ENCODE peak calls at places on chromosomes 4 and X, in four cellular contexts. I, Z, V and X are unnamed samples.

GRCh38 chr4:99540287-99540939 is 23.4 kb downstream of the TRMT10A start:
- DNase-seq in V (no peak), I (no peak), Z (no peak), X (no peak)

GRCh38 chr4:138802499-138802898 is 213.1 kb upstream of the NOCT start:
- DNase-seq in Z (peak; percentile 53), I (no peak), V (no peak), X (no peak)

GRCh38 chr4:151841107-151841506 is 80.3 kb upstream of the GATB start:
- DNase-seq in I (no peak), Z (no peak), V (no peak), X (no peak)

GRCh38 chr4:176207839-176208238 is 12.5 kb upstream of the SPATA4 start:
- DNase-seq in V (no peak), Z (no peak), I (no peak), X (no peak)

GRCh38 chr4:56786955-56787354 is 34.5 kb downstream of the SPINK2 start:
- DNase-seq in Z (no peak), I (peak; percentile 57), V (peak; percentile 35), X (peak; percentile 91)

GRCh38 chr4:88660446-88661294 is 37.0 kb downstream of the NAP1L5 start:
- DNase-seq in V (no peak), Z (peak; percentile 28), I (no peak), X (no peak)

GRCh38 chr4:3783691-3784306 is 17.6 kb downstream of the ADRA2C start:
- DNase-seq in Z (no peak), V (no peak), I (no peak), X (peak; percentile 66)

GRCh38 chr4:132587626-132588025 is 561.5 kb upstream of the PCDH10 start:
- DNase-seq in V (no peak), Z (peak; percentile 47), I (no peak), X (no peak)

GRCh38 chrX:107716045-107716684 is 59.4 kb downstream of the TSC22D3 start:
- DNase-seq in I (peak; percentile 67), Z (no peak), V (peak; percentile 35), X (peak; percentile 82)

GRCh38 chrX:136627381-136627780 is 20.6 kb upstream of the CD40LG start:
- DNase-seq in I (no peak), Z (no peak), V (no peak), X (no peak)

GRCh38 chrX:150572206-150572605 is 3.8 kb downstream of the MTM1 start:
- DNase-seq in I (no peak), V (no peak), Z (peak; percentile 64), X (no peak)

GRCh38 chr4:172707622-172708021 is 461.0 kb upstream of the GALNT7 start:
- DNase-seq in Z (no peak), I (no peak), V (no peak), X (no peak)

GRCh38 chr4:108043536-108043935 is 53.8 kb downstream of the HADH start:
- DNase-seq in Z (no peak), V (no peak), I (no peak), X (no peak)

GRCh38 chr4:2251073-2251794 is 9.3 kb upstream of the HAUS3 start:
- DNase-seq in I (peak; percentile 50), V (peak; percentile 17), Z (no peak), X (peak; percentile 66)

GRCh38 chr4:107751670-107752069 is 31.6 kb upstream of the PAPSS1 start:
- DNase-seq in Z (no peak), V (no peak), I (no peak), X (no peak)

GRCh38 chrX:140141444-140142029 is 176.2 kb upstream of the CXorf66 start:
- DNase-seq in Z (peak; percentile 4), I (no peak), V (no peak), X (no peak)

GRCh38 chr4:174154455-174154854 is 129.0 kb downstream of the FBXO8 start:
- DNase-seq in V (no peak), Z (peak; percentile 53), I (no peak), X (no peak)

GRCh38 chrX:131812847-131813825 is 210.0 kb upstream of the STK26 start:
- DNase-seq in I (peak; percentile 82), V (peak; percentile 67), Z (no peak), X (peak; percentile 75)

GRCh38 chrX:39755152-39756032 is 342.4 kb downstream of the BCOR start:
- DNase-seq in V (peak; percentile 42), Z (peak; percentile 92), I (peak; percentile 88), X (peak; percentile 95)

GRCh38 chr4:89894654-89895652 is at the start of gene MMRN1:
- DNase-seq in Z (no peak), I (no peak), V (no peak), X (no peak)

GRCh38 chr4:5249727-5250126 is 198.4 kb downstream of the STK32B start:
- DNase-seq in V (no peak), Z (no peak), I (no peak), X (no peak)

GRCh38 chr4:108166441-108167315 is 2.1 kb downstream of the LEF1 start:
- DNase-seq in Z (no peak), I (no peak), V (no peak), X (peak; percentile 77)

GRCh38 chr4:166366012-166366411 is 493.0 kb downstream of the TLL1 start:
- DNase-seq in I (no peak), Z (peak; percentile 63), V (no peak), X (no peak)

GRCh38 chr4:109278594-109279031 is 23.8 kb downstream of the COL25A1 start:
- DNase-seq in I (no peak), Z (no peak), V (no peak), X (no peak)

GRCh38 chrX:14291626-14292025 is 237.7 kb upstream of the GLRA2 start:
- DNase-seq in Z (no peak), V (no peak), I (no peak), X (no peak)

GRCh38 chr4:182560358-182560757 is 317.2 kb downstream of the TENM3 start:
- DNase-seq in Z (no peak), I (no peak), V (no peak), X (no peak)

GRCh38 chr4:20203508-20203907 is 48.2 kb upstream of the SLIT2 start:
- DNase-seq in I (no peak), Z (peak; percentile 87), V (no peak), X (no peak)

GRCh38 chrX:16435399-16435986 is 214.5 kb upstream of the S100G start:
- DNase-seq in I (no peak), Z (no peak), V (no peak), X (no peak)

GRCh38 chr4:1255151-1255550 is 6.2 kb upstream of the CTBP1 start:
- DNase-seq in I (no peak), Z (peak; percentile 38), V (no peak), X (no peak)

GRCh38 chr4:139973015-139973414 is 181.0 kb downstream of the MAML3 start:
- DNase-seq in Z (peak; percentile 43), V (no peak), I (no peak), X (no peak)

GRCh38 chr4:139651282-139652194 is 14.1 kb upstream of the MGST2 start:
- DNase-seq in V (peak; percentile 75), Z (peak; percentile 55), I (peak; percentile 88), X (peak; percentile 84)

DNA sequence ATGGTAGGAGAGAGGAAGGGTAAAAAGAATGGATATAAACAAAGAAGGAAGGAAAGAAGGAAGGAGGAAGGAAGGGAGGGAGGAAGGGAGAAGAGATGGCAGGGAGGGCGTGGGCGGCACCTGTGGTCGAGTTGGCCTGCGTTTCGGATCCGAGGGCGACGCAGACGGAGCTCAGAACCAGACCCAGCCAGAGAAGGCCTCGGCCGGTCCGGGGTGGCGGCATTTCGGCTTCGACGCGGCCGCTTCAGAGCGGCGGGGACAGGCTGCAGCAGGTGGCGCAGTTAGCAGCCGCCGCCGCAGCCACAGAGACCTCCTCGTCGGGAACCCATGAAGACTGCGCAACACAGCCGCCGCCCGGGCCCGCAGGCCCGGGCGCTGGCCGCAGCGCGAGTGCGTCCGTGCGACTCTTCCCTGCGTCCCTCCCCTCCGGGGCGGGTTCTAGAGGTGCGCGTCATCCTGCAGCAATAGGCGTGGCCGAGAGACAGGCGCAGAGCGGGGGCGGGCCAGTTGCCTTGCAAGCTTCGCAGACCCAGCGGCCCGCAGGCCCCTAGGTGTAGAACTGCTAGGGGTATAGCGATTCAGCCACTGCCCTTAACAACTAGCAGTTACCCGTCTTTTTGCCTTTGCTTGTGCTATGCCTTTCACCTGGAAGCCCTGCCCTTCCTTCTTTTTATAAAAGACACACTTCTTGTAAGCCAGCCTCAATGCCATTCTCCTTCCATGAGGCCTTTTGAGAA is at the start of gene IDS:
- DNase-seq in I (peak; percentile 93), Z (peak; percentile 65), V (peak; percentile 92), X (peak; percentile 96)
- H3K27ac ChIP-seq in I (peak within 1 kb of the TSS; percentile 87), Z (peak within 1 kb of the TSS; percentile 87), V (peak within 1 kb of the TSS; percentile 70), X (peak within 1 kb of the TSS; percentile 86)

DNA sequence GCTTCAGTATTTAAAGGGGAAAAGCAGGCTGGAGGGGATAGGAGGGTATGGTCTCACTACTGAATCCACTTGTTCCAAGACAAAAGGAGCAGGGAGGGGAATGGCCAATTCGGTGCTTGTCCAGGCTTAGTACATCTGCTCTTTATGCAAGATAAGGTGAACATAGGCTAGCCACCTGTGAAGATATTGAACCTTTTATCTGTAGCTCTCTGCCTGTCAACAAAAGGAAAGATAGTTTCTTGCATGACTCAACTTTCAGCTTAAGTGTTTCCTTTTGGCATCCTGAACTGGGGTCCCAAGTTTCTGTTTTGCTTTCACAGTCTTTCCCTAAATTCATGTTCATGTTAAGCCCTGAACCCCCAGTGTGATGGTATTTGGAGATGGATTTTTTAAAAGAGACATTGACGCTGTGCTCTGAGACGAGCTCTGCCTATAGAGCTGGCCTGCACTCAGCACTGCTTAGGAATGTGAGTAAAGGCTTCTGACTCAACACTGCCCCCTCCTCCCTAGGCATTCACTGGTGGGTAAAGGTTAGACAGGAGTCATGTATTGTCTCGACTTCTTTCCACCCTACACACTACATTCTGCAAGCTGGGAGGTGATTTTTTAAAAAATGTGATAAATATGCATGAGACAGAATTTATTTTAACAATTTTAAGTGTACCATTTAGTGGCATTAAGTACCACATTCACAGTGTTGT is 28.2 kb downstream of the FAM149A start:
- DNase-seq in V (no peak), Z (peak; percentile 48), I (no peak), X (no peak)
- TF ChIP-seq CTCF in V (peak; percentile 6), Z (no peak), I (no peak), X (peak; percentile 10)

GRCh38 chr4:169253087-169253675 is 17.6 kb downstream of the SH3RF1 start:
- DNase-seq in Z (no peak), I (no peak), V (no peak), X (no peak)
- H3K4me1 ChIP-seq in Z (peaks cover 63% of the 10 kb centered on the region), I (peaks cover 53% of the 10 kb centered on the region), V (peaks cover 53% of the 10 kb centered on the region), X (peaks cover 22% of the 10 kb centered on the region)

DNA sequence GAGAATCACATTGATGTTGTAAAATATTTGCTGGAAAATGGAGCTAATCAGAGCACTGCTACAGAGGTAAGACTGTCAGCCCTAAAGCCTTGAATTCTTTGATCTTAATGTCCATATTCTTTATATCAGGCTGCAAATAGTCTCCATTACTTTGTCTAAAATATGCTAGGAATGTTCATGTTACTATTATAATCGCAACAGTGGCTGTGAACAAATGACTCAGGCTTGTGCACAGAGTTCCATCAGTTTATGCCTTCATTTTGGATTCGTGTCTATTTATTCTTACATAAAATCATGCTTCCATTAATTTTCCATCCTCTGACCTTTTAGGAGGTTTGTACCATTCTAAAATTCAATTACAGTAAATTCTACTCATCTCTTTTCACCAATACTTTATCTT is 182.7 kb downstream of the ANK2 start:
- DNase-seq in Z (no peak), I (no peak), V (no peak), X (no peak)
- H3K27ac ChIP-seq in Z (no peak overlapping the region), I (no peak overlapping the region), V (no peak overlapping the region), X (no peak overlapping the region)